ENCODE peak calls at places on chromosomes 1 and 21, in six cellular contexts. T is K562, I is HCT116, D is H1, C is SK-N-SH, P is HepG2. V is an unnamed sample.

GRCh38 chr1:89487972-89488371 is 36.7 kb upstream of the LRRC8B start:
- DNase-seq in T (no peak), D (no peak), P (no peak), I (no peak), C (no peak), V (no peak)

GRCh38 chr1:182120411-182121258 is 59.1 kb upstream of the ZNF648 start:
- DNase-seq in P (peak), D (peak), T (no peak), C (no peak), I (no peak), V (no peak)

GRCh38 chr1:207866471-207867135 is 44.3 kb downstream of the CD34 start:
- DNase-seq in I (no peak), P (no peak), D (no peak), C (peak), T (peak), V (no peak)

GRCh38 chr1:87206044-87206443 is 122.6 kb upstream of the LMO4 start:
- DNase-seq in P (no peak), T (no peak), D (no peak), I (no peak), C (no peak), V (no peak)

GRCh38 chr1:234258071-234258470 is 115.2 kb upstream of the COA6 start:
- DNase-seq in P (no peak), I (no peak), T (no peak), C (no peak), D (no peak), V (no peak)

GRCh38 chr21:16840549-16840948 is 672.3 kb upstream of the CXADR start:
- DNase-seq in T (no peak), I (no peak), D (no peak), C (no peak), P (no peak), V (no peak)

GRCh38 chr1:150429805-150430204 is 57.4 kb upstream of the TARS2 start:
- DNase-seq in D (no peak), C (peak), T (peak), I (no peak), P (peak), V (peak)

GRCh38 chr1:246110343-246111219 is 396.5 kb downstream of the SMYD3 start:
- DNase-seq in D (no peak), T (peak), I (no peak), P (no peak), C (peak), V (no peak)

GRCh38 chr1:22810378-22810777 is 99.7 kb downstream of the EPHB2 start:
- DNase-seq in D (no peak), T (no peak), I (no peak), C (no peak), P (no peak), V (no peak)

GRCh38 chr1:54413295-54413694 is 7.1 kb upstream of the SSBP3 start:
- DNase-seq in T (no peak), C (no peak), P (peak), D (no peak), I (no peak), V (no peak)
- TF ChIP-seq JUND in T (no peak), C (no peak), P (no peak), D (no peak), I (no peak), V (no peak)

GRCh38 chr1:30572192-30572591 is 151.2 kb downstream of the MATN1 start:
- DNase-seq in T (no peak), P (no peak), I (no peak), D (no peak), C (peak), V (peak)
- TF ChIP-seq JUND in T (no peak), P (no peak), I (no peak), D (no peak), C (no peak), V (no peak)

DNA sequence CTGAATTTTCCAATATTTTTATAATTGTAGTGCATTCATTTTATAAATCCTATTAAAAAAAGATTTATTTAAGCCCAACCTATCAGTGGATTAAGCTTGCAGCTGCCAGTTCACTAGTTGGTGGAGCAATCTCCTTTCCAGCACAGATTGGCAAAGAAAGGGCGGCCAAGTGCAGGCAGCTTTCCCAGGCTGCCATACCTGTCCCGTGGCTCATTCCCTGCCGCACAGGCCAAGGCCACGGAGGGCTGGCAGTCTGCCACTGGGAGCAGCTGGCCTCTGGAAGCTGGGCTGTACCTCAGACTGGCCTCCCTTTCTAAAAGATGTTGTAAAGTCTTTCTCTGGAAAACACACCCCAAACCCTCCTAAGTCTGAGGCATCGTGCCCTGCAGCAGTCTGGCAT is 74.2 kb downstream of the SIM2 start:
- DNase-seq in P (peak), C (no peak), I (no peak), T (no peak), D (no peak), V (peak)
- TF ChIP-seq JUND in P (no peak), C (no peak), I (no peak), T (no peak), D (no peak), V (no peak)

GRCh38 chr1:24203404-24203803 is 16.3 kb upstream of the IFNLR1 start:
- DNase-seq in D (no peak), T (no peak), I (peak), P (no peak), C (no peak), V (peak)
- TF ChIP-seq JUND in D (no peak), T (no peak), I (no peak), P (no peak), C (no peak), V (no peak)

GRCh38 chr1:226975259-226975908 is 35.3 kb downstream of the COQ8A start:
- DNase-seq in I (no peak), T (no peak), C (no peak), P (no peak), D (no peak), V (no peak)
- TF ChIP-seq JUND in I (no peak), T (no peak), C (no peak), P (no peak), D (no peak), V (no peak)

GRCh38 chr1:174023438-174023837 is 1.3 kb upstream of the RC3H1 start:
- DNase-seq in P (no peak), C (peak), T (peak), D (no peak), I (peak), V (no peak)

GRCh38 chr1:174022080-174022975 is at the start of gene RC3H1:
- DNase-seq in D (peak), I (peak), P (peak), T (peak), C (peak), V (peak)

GRCh38 chr1:174018565-174018964 is 3.6 kb downstream of the RC3H1 start:
- DNase-seq in D (no peak), P (no peak), T (no peak), C (no peak), I (no peak), V (no peak)

GRCh38 chr1:174022976-174023277 is 770 bp upstream of the RC3H1 start:
- DNase-seq in C (no peak), P (no peak), T (no peak), D (no peak), I (no peak), V (no peak)

DNA sequence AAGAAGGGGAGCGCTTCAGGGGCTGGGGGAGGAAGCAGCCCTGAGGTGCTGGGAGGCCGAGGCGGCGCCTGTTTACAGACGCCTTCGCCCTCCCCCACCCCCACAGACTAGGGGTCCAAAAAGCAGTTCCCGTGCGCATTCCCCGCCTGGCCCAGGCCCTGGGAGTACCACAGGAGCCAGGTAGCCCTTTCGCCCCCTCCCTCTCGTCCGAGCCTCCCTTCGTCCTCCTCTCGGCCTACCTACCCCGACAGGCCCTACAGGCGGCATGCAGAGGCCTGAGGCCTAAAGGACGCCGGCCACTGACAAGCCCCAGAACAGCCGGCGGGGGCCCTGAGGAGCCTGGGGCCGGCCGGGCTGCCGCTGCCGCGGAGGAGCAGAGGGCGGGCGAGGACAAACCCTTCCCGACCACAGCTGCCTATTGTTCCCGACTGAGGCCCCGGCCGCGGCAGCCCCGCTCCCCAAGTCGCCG is 512 bp downstream of the RC3H1 start:
- DNase-seq in P (peak), C (peak), D (peak), T (peak), I (no peak), V (peak)
- TF ChIP-seq JUND in P (no peak), C (no peak), D (no peak), T (no peak), I (no peak), V (no peak)

GRCh38 chr1:110498270-110498669 is 20.7 kb downstream of the KCNA10 start:
- DNase-seq in T (no peak), I (no peak), P (no peak), D (no peak), C (no peak), V (no peak)
- TF ChIP-seq JUND in T (no peak), I (no peak), P (no peak), D (no peak), C (no peak), V (no peak)

GRCh38 chr1:215439549-215439948 is 127.6 kb upstream of the KCTD3 start:
- DNase-seq in D (no peak), P (no peak), C (no peak), T (no peak), I (no peak), V (no peak)
- TF ChIP-seq JUND in D (no peak), P (no peak), C (no peak), T (no peak), I (no peak), V (no peak)

GRCh38 chr21:41304068-41304720 is 12.4 kb upstream of the FAM3B start:
- DNase-seq in D (no peak), I (no peak), T (no peak), P (no peak), C (no peak), V (no peak)
- TF ChIP-seq JUND in D (no peak), I (no peak), T (no peak), P (no peak), C (no peak), V (no peak)

V was measured in T47D.